ENCODE peak calls at places on chromosomes 4 and X, in four cellular contexts. One of them, this sample, is unnamed.

GRCh38 chr4:153645183-153645582 is 38.9 kb upstream of the TLR2 start:
- DNase-seq in fibroblast of pulmonary artery: no peak
- DNase-seq in foreskin fibroblast: no peak
- DNase-seq in lung: no peak
- DNase-seq in this sample: no peak

GRCh38 chr4:8817081-8817812 is 54.4 kb downstream of the HMX1 start:
- DNase-seq in fibroblast of pulmonary artery: no peak
- DNase-seq in foreskin fibroblast: no peak
- DNase-seq in lung: no peak
- DNase-seq in this sample: no peak

GRCh38 chr4:15238720-15239119 is 189.1 kb upstream of the C1QTNF7 start:
- DNase-seq in fibroblast of pulmonary artery: peak
- DNase-seq in foreskin fibroblast: peak
- DNase-seq in lung: peak
- DNase-seq in this sample: no peak

GRCh38 chr4:2267841-2268240 is 5.9 kb upstream of the MXD4 start:
- DNase-seq in foreskin fibroblast: no peak
- DNase-seq in fibroblast of pulmonary artery: no peak
- DNase-seq in lung: no peak
- DNase-seq in this sample: no peak

GRCh38 chr4:104279744-104280143 is 214.9 kb downstream of the CXXC4 start:
- DNase-seq in fibroblast of pulmonary artery: no peak
- DNase-seq in lung: no peak
- DNase-seq in foreskin fibroblast: no peak
- DNase-seq in this sample: no peak

GRCh38 chrX:54529559-54530357 is at the start of gene GNL3L:
- DNase-seq in fibroblast of pulmonary artery: peak
- DNase-seq in foreskin fibroblast: peak
- DNase-seq in lung: peak
- DNase-seq in this sample: peak

GRCh38 chr4:143381171-143382118 is 44.8 kb downstream of the GAB1 start:
- DNase-seq in foreskin fibroblast: peak
- DNase-seq in fibroblast of pulmonary artery: peak
- DNase-seq in lung: peak
- DNase-seq in this sample: no peak

GRCh38 chr4:7805533-7806079 is 134.1 kb downstream of the AFAP1 start:
- DNase-seq in lung: peak
- DNase-seq in fibroblast of pulmonary artery: peak
- DNase-seq in foreskin fibroblast: peak
- DNase-seq in this sample: peak

GRCh38 chrX:41591906-41592305 is 96.9 kb upstream of the GPR34 start:
- DNase-seq in fibroblast of pulmonary artery: no peak
- DNase-seq in lung: no peak
- DNase-seq in foreskin fibroblast: no peak
- DNase-seq in this sample: no peak

GRCh38 chrX:31459361-31459760 is 387.5 kb upstream of the FTHL17 start:
- DNase-seq in lung: no peak
- DNase-seq in fibroblast of pulmonary artery: peak
- DNase-seq in foreskin fibroblast: peak
- DNase-seq in this sample: peak

GRCh38 chrX:135328421-135329005 is 19.2 kb downstream of the ETDC start:
- DNase-seq in lung: no peak
- DNase-seq in fibroblast of pulmonary artery: peak
- DNase-seq in foreskin fibroblast: peak
- DNase-seq in this sample: no peak

GRCh38 chr4:47184071-47184470 is 152.7 kb downstream of the GABRB1 start:
- DNase-seq in lung: no peak
- DNase-seq in fibroblast of pulmonary artery: no peak
- DNase-seq in foreskin fibroblast: no peak
- DNase-seq in this sample: no peak

GRCh38 chrX:41522681-41523080 is 75.5 kb downstream of the NYX start:
- DNase-seq in lung: no peak
- DNase-seq in fibroblast of pulmonary artery: no peak
- DNase-seq in foreskin fibroblast: no peak
- DNase-seq in this sample: no peak

GRCh38 chr4:34043131-34043530 is 2201.2 kb downstream of the ARAP2 start:
- DNase-seq in fibroblast of pulmonary artery: peak
- DNase-seq in lung: no peak
- DNase-seq in foreskin fibroblast: peak
- DNase-seq in this sample: no peak

GRCh38 chr4:86319390-86319789 is 40.5 kb downstream of the MAPK10 start:
- DNase-seq in fibroblast of pulmonary artery: no peak
- DNase-seq in foreskin fibroblast: no peak
- DNase-seq in lung: no peak
- DNase-seq in this sample: no peak

GRCh38 chrX:149867488-149867887 is 13.5 kb upstream of the MAGEA8 start:
- DNase-seq in foreskin fibroblast: no peak
- DNase-seq in fibroblast of pulmonary artery: no peak
- DNase-seq in lung: no peak
- DNase-seq in this sample: no peak

GRCh38 chr4:3062466-3062865 is 11.9 kb downstream of the HTT-AS start:
- DNase-seq in foreskin fibroblast: peak
- DNase-seq in fibroblast of pulmonary artery: peak
- DNase-seq in lung: no peak
- DNase-seq in this sample: no peak

GRCh38 chr4:168979338-168979737 is 30.7 kb downstream of the CBR4 start:
- DNase-seq in foreskin fibroblast: no peak
- DNase-seq in fibroblast of pulmonary artery: no peak
- DNase-seq in lung: no peak
- DNase-seq in this sample: no peak

GRCh38 chrX:120309873-120310730 is 1.2 kb downstream of the TMEM255A start:
- DNase-seq in fibroblast of pulmonary artery: no peak
- DNase-seq in lung: no peak
- DNase-seq in foreskin fibroblast: peak
- DNase-seq in this sample: no peak

GRCh38 chrX:41481264-41482109 is 34.3 kb downstream of the NYX start:
- DNase-seq in foreskin fibroblast: no peak
- DNase-seq in lung: no peak
- DNase-seq in fibroblast of pulmonary artery: no peak
- DNase-seq in this sample: no peak

GRCh38 chrX:101359966-101360365 is 11.4 kb upstream of the TIMM8A start:
- DNase-seq in fibroblast of pulmonary artery: peak
- DNase-seq in lung: no peak
- DNase-seq in foreskin fibroblast: peak
- DNase-seq in this sample: no peak

GRCh38 chr4:44016582-44017421 is 431.8 kb downstream of the KCTD8 start:
- DNase-seq in fibroblast of pulmonary artery: no peak
- DNase-seq in foreskin fibroblast: no peak
- DNase-seq in lung: no peak
- DNase-seq in this sample: no peak

GRCh38 chrX:116873678-116874077 is 410.9 kb upstream of the CT83 start:
- DNase-seq in foreskin fibroblast: peak
- DNase-seq in fibroblast of pulmonary artery: peak
- DNase-seq in lung: no peak
- DNase-seq in this sample: peak

GRCh38 chr4:97759785-97760184 is 383.5 kb downstream of the STPG2 start:
- DNase-seq in foreskin fibroblast: no peak
- DNase-seq in fibroblast of pulmonary artery: peak
- DNase-seq in lung: no peak
- DNase-seq in this sample: no peak

GRCh38 chrX:63250253-63250868 is 100.8 kb downstream of the SPIN4 start:
- DNase-seq in lung: peak
- DNase-seq in foreskin fibroblast: peak
- DNase-seq in fibroblast of pulmonary artery: peak
- DNase-seq in this sample: peak

GRCh38 chr4:22237846-22238513 is 277.9 kb downstream of the ADGRA3 start:
- DNase-seq in foreskin fibroblast: no peak
- DNase-seq in lung: no peak
- DNase-seq in fibroblast of pulmonary artery: no peak
- DNase-seq in this sample: no peak

GRCh38 chr4:82998898-82999297 is 11.7 kb downstream of the LIN54 start:
- DNase-seq in fibroblast of pulmonary artery: no peak
- DNase-seq in lung: no peak
- DNase-seq in foreskin fibroblast: no peak
- DNase-seq in this sample: no peak

DNA sequence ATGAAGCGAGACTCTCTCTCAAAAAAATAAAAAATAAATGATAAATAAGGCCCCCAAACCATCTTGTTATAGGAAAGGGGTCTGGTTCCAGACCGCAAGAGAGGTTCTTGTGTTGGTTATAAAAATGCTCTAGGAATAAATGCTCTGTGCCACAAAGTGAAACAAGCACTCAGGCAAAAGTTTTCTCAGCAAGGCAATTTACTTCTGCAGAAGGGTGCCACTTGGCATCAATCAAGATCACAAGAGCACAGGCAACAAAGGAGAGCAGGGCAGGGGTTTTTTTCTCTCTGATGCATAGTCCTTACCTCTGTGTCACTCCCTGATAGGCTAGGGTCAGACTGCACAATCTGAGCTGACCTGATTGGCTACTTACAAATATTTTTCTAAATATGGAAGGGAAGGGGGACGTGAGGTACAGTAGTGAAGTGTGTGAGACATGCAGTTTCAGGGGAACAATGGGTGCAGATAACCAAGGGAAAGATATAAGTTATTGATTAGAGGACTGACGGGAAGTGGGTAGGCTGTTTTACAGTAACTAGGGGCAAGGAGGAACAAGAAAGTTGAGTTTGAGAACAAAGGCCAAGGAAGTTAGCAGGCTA is 29.8 kb upstream of the FUNDC1 start:
- DNase-seq in foreskin fibroblast: no peak
- DNase-seq in fibroblast of pulmonary artery: no peak
- DNase-seq in lung: no peak
- DNase-seq in this sample: no peak
- TF ChIP-seq CTCF in foreskin fibroblast: no peak
- TF ChIP-seq CTCF in fibroblast of pulmonary artery: no peak
- TF ChIP-seq CTCF in lung: no peak
- TF ChIP-seq CTCF in this sample: no peak

DNA sequence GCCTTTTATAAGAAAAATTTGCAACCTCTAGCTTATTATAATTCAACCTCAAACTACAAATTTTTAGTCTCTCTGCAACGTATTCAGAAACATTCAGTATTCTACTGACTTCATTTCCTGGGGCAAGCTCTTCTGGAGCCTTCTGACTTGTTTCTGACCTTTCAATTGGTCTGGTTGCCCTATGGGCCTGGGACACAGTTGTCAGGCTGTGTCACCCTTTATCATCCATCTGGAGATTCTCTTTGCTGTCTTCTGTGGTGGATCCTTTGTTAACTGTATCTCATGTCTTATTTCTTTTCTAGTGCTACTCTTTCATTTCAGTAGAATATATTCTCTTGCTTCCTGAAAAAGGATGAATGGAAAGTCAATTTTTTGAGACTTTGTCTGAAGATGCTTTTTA is 55.1 kb upstream of the PGRMC2 start:
- DNase-seq in lung: no peak
- DNase-seq in foreskin fibroblast: no peak
- DNase-seq in fibroblast of pulmonary artery: no peak
- DNase-seq in this sample: no peak
- H3K4me3 ChIP-seq in lung: no peak
- H3K4me3 ChIP-seq in foreskin fibroblast: no peak
- H3K4me3 ChIP-seq in fibroblast of pulmonary artery: no peak
- H3K4me3 ChIP-seq in this sample: no peak

GRCh38 chrX:106220177-106220576 is 52.1 kb downstream of the PWWP3B start:
- DNase-seq in foreskin fibroblast: peak
- DNase-seq in fibroblast of pulmonary artery: peak
- DNase-seq in lung: no peak
- DNase-seq in this sample: no peak
- TF ChIP-seq CTCF in foreskin fibroblast: no peak
- TF ChIP-seq CTCF in fibroblast of pulmonary artery: peak
- TF ChIP-seq CTCF in lung: no peak
- TF ChIP-seq CTCF in this sample: peak

DNA sequence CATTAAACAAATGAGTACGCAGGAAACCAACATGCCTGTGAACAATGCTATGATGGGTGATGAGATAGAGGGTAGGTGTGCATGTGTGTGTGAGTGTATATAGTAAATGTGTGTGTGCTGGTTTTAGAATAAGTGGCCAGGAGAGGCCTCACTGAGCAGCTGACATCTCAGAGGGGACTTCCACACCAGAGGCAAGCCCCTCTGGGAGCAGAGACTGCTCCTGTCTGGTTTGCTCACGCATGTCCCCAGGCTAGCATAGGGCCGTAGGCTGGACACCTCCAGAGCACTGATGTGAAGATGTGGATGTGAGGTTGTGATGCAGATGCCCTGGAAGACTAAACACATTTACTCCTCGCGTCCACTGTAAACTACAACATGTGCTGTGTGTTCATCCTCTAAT is 104.5 kb downstream of the DRD5 start:
- DNase-seq in fibroblast of pulmonary artery: no peak
- DNase-seq in foreskin fibroblast: no peak
- DNase-seq in lung: no peak
- DNase-seq in this sample: no peak
- H3K4me3 ChIP-seq in fibroblast of pulmonary artery: no peak
- H3K4me3 ChIP-seq in foreskin fibroblast: no peak
- H3K4me3 ChIP-seq in lung: no peak
- H3K4me3 ChIP-seq in this sample: no peak

GRCh38 chr4:94171616-94172015 is 36.0 kb upstream of the SMARCAD1 start:
- DNase-seq in lung: no peak
- DNase-seq in foreskin fibroblast: no peak
- DNase-seq in fibroblast of pulmonary artery: peak
- DNase-seq in this sample: no peak
- TF ChIP-seq CTCF in lung: no peak
- TF ChIP-seq CTCF in foreskin fibroblast: peak
- TF ChIP-seq CTCF in fibroblast of pulmonary artery: peak
- TF ChIP-seq CTCF in this sample: peak

GRCh38 chr4:107215222-107215621 is 179.1 kb upstream of the DKK2 start:
- DNase-seq in lung: no peak
- DNase-seq in foreskin fibroblast: no peak
- DNase-seq in fibroblast of pulmonary artery: no peak
- DNase-seq in this sample: no peak

GRCh38 chr4:107213880-107214279 is 177.8 kb upstream of the DKK2 start:
- DNase-seq in lung: no peak
- DNase-seq in fibroblast of pulmonary artery: peak
- DNase-seq in foreskin fibroblast: peak
- DNase-seq in this sample: no peak

GRCh38 chr4:107213410-107213809 is 177.3 kb upstream of the DKK2 start:
- DNase-seq in lung: no peak
- DNase-seq in foreskin fibroblast: peak
- DNase-seq in fibroblast of pulmonary artery: peak
- DNase-seq in this sample: no peak

GRCh38 chr4:107212565-107212964 is 176.5 kb upstream of the DKK2 start:
- DNase-seq in lung: no peak
- DNase-seq in foreskin fibroblast: peak
- DNase-seq in fibroblast of pulmonary artery: no peak
- DNase-seq in this sample: no peak

DNA sequence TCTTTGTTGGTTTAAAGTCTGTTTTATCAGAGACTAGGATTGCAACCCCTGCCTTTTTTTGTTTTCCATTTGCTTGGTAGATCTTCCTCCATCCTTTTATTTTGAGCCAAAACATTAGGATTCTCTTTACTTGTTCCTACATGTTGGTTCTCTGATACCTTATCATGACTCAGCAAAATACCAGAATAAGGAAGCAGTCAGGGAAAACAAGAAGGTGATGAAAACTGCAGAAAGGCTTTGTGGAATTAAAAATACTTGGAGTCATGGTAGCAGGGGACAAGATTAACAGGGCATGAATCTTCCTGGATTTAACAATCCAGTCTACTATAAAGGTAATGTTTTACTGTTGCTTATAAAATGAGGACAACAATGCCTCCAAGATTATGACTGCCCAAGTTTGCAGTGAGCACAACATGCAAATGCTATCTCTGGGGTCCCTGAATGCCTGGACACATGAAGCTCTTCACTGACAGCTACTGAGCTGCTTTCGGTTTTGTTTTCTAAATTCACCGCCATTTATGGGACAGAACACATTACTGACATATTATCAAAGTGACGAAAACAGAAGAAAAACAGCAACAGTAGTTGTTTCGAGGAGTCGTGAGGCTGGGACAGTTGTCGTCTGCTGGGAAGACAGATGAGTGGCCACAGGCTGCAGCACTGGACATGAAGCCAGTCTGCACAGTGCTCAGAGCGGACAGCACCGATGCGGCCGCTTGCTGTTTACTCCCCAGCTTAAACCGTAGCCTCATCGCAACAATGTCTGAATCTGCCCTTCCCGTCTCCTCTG is 174.5 kb upstream of the DKK2 start:
- DNase-seq in lung: no peak
- DNase-seq in fibroblast of pulmonary artery: peak
- DNase-seq in foreskin fibroblast: peak
- DNase-seq in this sample: no peak
- H3K4me3 ChIP-seq in lung: peak
- H3K4me3 ChIP-seq in fibroblast of pulmonary artery: peak
- H3K4me3 ChIP-seq in foreskin fibroblast: peak
- H3K4me3 ChIP-seq in this sample: no peak